ENCODE peak calls at places on chromosomes 16 and 17, in eight cellular contexts. One of them, this sample, is unnamed.

GRCh38 chr16:30524575-30525571 is 1.5 kb downstream of the ZNF768 start:
- DNase-seq in AG09309: no peak
- DNase-seq in colonic mucosa: no peak
- DNase-seq in CD8-positive, alpha-beta T cell: no peak
- DNase-seq in BE2C: no peak
- DNase-seq in heart left ventricle: no peak
- DNase-seq in type B pancreatic cell: no peak
- DNase-seq in GM13977: no peak
- DNase-seq in this sample: no peak

GRCh38 chr17:77011173-77012011 is 129.4 kb upstream of the SEC14L1 start:
- DNase-seq in AG09309: no peak
- DNase-seq in colonic mucosa: peak
- DNase-seq in CD8-positive, alpha-beta T cell: peak
- DNase-seq in BE2C: peak
- DNase-seq in heart left ventricle: no peak
- DNase-seq in type B pancreatic cell: no peak
- DNase-seq in GM13977: no peak
- DNase-seq in this sample: no peak

GRCh38 chr16:70691223-70692129 is 5.6 kb upstream of the MTSS2 start:
- DNase-seq in AG09309: peak
- DNase-seq in colonic mucosa: peak
- DNase-seq in CD8-positive, alpha-beta T cell: no peak
- DNase-seq in BE2C: no peak
- DNase-seq in heart left ventricle: peak
- DNase-seq in type B pancreatic cell: no peak
- DNase-seq in GM13977: no peak
- DNase-seq in this sample: peak

GRCh38 chr16:3138823-3139426 is 4.1 kb downstream of the ZNF213 start:
- DNase-seq in AG09309: no peak
- DNase-seq in colonic mucosa: no peak
- DNase-seq in CD8-positive, alpha-beta T cell: no peak
- DNase-seq in BE2C: no peak
- DNase-seq in heart left ventricle: no peak
- DNase-seq in type B pancreatic cell: no peak
- DNase-seq in GM13977: no peak
- DNase-seq in this sample: no peak

GRCh38 chr16:88804173-88804551 is 573 bp downstream of the CDT1 start:
- DNase-seq in AG09309: no peak
- DNase-seq in colonic mucosa: no peak
- DNase-seq in CD8-positive, alpha-beta T cell: no peak
- DNase-seq in BE2C: no peak
- DNase-seq in heart left ventricle: peak
- DNase-seq in type B pancreatic cell: no peak
- DNase-seq in GM13977: no peak
- DNase-seq in this sample: no peak

GRCh38 chr17:7745748-7746470 is 28.4 kb downstream of the DNAH2 start:
- DNase-seq in AG09309: peak
- DNase-seq in colonic mucosa: no peak
- DNase-seq in CD8-positive, alpha-beta T cell: no peak
- DNase-seq in BE2C: no peak
- DNase-seq in heart left ventricle: no peak
- DNase-seq in type B pancreatic cell: no peak
- DNase-seq in GM13977: no peak
- DNase-seq in this sample: peak

GRCh38 chr17:41553176-41553575 is 18.7 kb downstream of the KRT9 start:
- DNase-seq in AG09309: no peak
- DNase-seq in colonic mucosa: no peak
- DNase-seq in CD8-positive, alpha-beta T cell: no peak
- DNase-seq in BE2C: no peak
- DNase-seq in heart left ventricle: no peak
- DNase-seq in type B pancreatic cell: no peak
- DNase-seq in GM13977: no peak
- DNase-seq in this sample: no peak

GRCh38 chr17:65163990-65164495 is 26.9 kb downstream of the RGS9 start:
- DNase-seq in AG09309: no peak
- DNase-seq in colonic mucosa: no peak
- DNase-seq in CD8-positive, alpha-beta T cell: peak
- DNase-seq in BE2C: peak
- DNase-seq in heart left ventricle: no peak
- DNase-seq in type B pancreatic cell: no peak
- DNase-seq in GM13977: peak
- DNase-seq in this sample: no peak

GRCh38 chr17:1005361-1005946 is 8.5 kb downstream of the TIMM22 start:
- DNase-seq in AG09309: no peak
- DNase-seq in colonic mucosa: peak
- DNase-seq in CD8-positive, alpha-beta T cell: no peak
- DNase-seq in BE2C: peak
- DNase-seq in heart left ventricle: peak
- DNase-seq in type B pancreatic cell: no peak
- DNase-seq in GM13977: no peak
- DNase-seq in this sample: no peak

GRCh38 chr16:72921620-72922019 is 126.3 kb downstream of the ZFHX3 start:
- DNase-seq in AG09309: no peak
- DNase-seq in colonic mucosa: no peak
- DNase-seq in CD8-positive, alpha-beta T cell: no peak
- DNase-seq in BE2C: peak
- DNase-seq in heart left ventricle: peak
- DNase-seq in type B pancreatic cell: no peak
- DNase-seq in GM13977: no peak
- DNase-seq in this sample: no peak

GRCh38 chr17:29003289-29003688 is 2.5 kb downstream of the SEZ6 start:
- DNase-seq in AG09309: no peak
- DNase-seq in colonic mucosa: no peak
- DNase-seq in CD8-positive, alpha-beta T cell: no peak
- DNase-seq in BE2C: no peak
- DNase-seq in heart left ventricle: no peak
- DNase-seq in type B pancreatic cell: no peak
- DNase-seq in GM13977: no peak
- DNase-seq in this sample: no peak
- TF ChIP-seq CTCF in AG09309: no peak
- TF ChIP-seq CTCF in colonic mucosa: no peak
- TF ChIP-seq CTCF in CD8-positive, alpha-beta T cell: no peak
- TF ChIP-seq CTCF in BE2C: no peak
- TF ChIP-seq CTCF in heart left ventricle: no peak
- TF ChIP-seq CTCF in type B pancreatic cell: no peak
- TF ChIP-seq CTCF in GM13977: no peak
- TF ChIP-seq CTCF in this sample: no peak

GRCh38 chr17:37844977-37845293 is 79.3 kb upstream of the TBC1D3K start:
- DNase-seq in AG09309: no peak
- DNase-seq in colonic mucosa: no peak
- DNase-seq in CD8-positive, alpha-beta T cell: no peak
- DNase-seq in BE2C: no peak
- DNase-seq in heart left ventricle: no peak
- DNase-seq in type B pancreatic cell: no peak
- DNase-seq in GM13977: no peak
- DNase-seq in this sample: no peak
- TF ChIP-seq CTCF in AG09309: no peak
- TF ChIP-seq CTCF in colonic mucosa: peak
- TF ChIP-seq CTCF in CD8-positive, alpha-beta T cell: peak
- TF ChIP-seq CTCF in BE2C: no peak
- TF ChIP-seq CTCF in heart left ventricle: no peak
- TF ChIP-seq CTCF in type B pancreatic cell: peak
- TF ChIP-seq CTCF in GM13977: no peak
- TF ChIP-seq CTCF in this sample: no peak

GRCh38 chr17:28974451-28974850 is 23.1 kb upstream of the PHF12 start:
- DNase-seq in AG09309: no peak
- DNase-seq in colonic mucosa: no peak
- DNase-seq in CD8-positive, alpha-beta T cell: no peak
- DNase-seq in BE2C: no peak
- DNase-seq in heart left ventricle: peak
- DNase-seq in type B pancreatic cell: no peak
- DNase-seq in GM13977: no peak
- DNase-seq in this sample: no peak

GRCh38 chr17:28972437-28972836 is 21.1 kb upstream of the PHF12 start:
- DNase-seq in AG09309: no peak
- DNase-seq in colonic mucosa: no peak
- DNase-seq in CD8-positive, alpha-beta T cell: no peak
- DNase-seq in BE2C: no peak
- DNase-seq in heart left ventricle: no peak
- DNase-seq in type B pancreatic cell: no peak
- DNase-seq in GM13977: no peak
- DNase-seq in this sample: peak

GRCh38 chr17:28975634-28976033 is 24.3 kb upstream of the PHF12 start:
- DNase-seq in AG09309: no peak
- DNase-seq in colonic mucosa: no peak
- DNase-seq in CD8-positive, alpha-beta T cell: no peak
- DNase-seq in BE2C: no peak
- DNase-seq in heart left ventricle: peak
- DNase-seq in type B pancreatic cell: no peak
- DNase-seq in GM13977: no peak
- DNase-seq in this sample: no peak

GRCh38 chr17:28975031-28975430 is 23.7 kb upstream of the PHF12 start:
- DNase-seq in AG09309: no peak
- DNase-seq in colonic mucosa: no peak
- DNase-seq in CD8-positive, alpha-beta T cell: no peak
- DNase-seq in BE2C: no peak
- DNase-seq in heart left ventricle: no peak
- DNase-seq in type B pancreatic cell: no peak
- DNase-seq in GM13977: no peak
- DNase-seq in this sample: no peak

GRCh38 chr17:28973414-28973813 is 22.1 kb upstream of the PHF12 start:
- DNase-seq in AG09309: no peak
- DNase-seq in colonic mucosa: no peak
- DNase-seq in CD8-positive, alpha-beta T cell: no peak
- DNase-seq in BE2C: peak
- DNase-seq in heart left ventricle: peak
- DNase-seq in type B pancreatic cell: no peak
- DNase-seq in GM13977: no peak
- DNase-seq in this sample: no peak
- TF ChIP-seq CTCF in AG09309: peak
- TF ChIP-seq CTCF in colonic mucosa: no peak
- TF ChIP-seq CTCF in CD8-positive, alpha-beta T cell: no peak
- TF ChIP-seq CTCF in BE2C: peak
- TF ChIP-seq CTCF in heart left ventricle: peak
- TF ChIP-seq CTCF in type B pancreatic cell: no peak
- TF ChIP-seq CTCF in GM13977: no peak
- TF ChIP-seq CTCF in this sample: peak

DNA sequence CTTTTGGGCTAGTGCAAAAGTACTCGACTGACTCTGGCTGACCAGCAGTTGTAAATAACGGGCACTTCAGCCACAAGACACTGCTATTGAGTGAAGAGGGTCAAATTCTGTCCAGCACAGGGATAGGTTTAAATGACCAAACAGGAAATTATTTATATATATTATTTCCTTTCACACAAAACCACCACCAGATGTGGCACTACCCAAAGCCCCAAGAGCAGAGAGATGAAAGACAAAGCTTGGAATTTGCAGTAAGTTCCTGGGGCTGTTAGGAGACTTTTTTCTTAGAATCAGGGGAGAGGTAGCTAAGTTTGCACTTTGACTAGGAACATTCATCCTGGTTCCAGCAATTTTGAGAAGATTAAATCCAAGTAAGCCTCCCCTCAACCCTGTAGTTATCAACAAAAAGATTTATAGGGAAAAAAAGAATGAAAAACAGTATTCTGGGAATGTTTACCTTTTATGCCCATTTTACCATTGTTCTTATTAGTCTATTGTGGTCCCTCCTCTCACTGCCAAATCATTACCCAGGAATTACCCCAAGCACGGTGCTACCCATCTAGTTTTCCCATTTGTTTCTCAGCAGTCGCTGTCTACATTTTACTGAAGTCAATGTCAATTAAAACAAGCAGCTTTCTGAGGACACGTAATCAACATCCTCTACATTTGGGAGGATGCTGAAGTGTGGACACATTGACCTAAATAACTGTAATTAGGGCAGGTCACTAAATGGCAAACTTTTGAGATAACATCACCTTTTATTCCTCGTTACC is 43.5 kb downstream of the GRB7 start:
- DNase-seq in AG09309: no peak
- DNase-seq in colonic mucosa: no peak
- DNase-seq in CD8-positive, alpha-beta T cell: no peak
- DNase-seq in BE2C: no peak
- DNase-seq in heart left ventricle: no peak
- DNase-seq in type B pancreatic cell: no peak
- DNase-seq in GM13977: no peak
- DNase-seq in this sample: no peak
- TF ChIP-seq CTCF in AG09309: no peak
- TF ChIP-seq CTCF in colonic mucosa: no peak
- TF ChIP-seq CTCF in CD8-positive, alpha-beta T cell: no peak
- TF ChIP-seq CTCF in BE2C: no peak
- TF ChIP-seq CTCF in heart left ventricle: no peak
- TF ChIP-seq CTCF in type B pancreatic cell: no peak
- TF ChIP-seq CTCF in GM13977: no peak
- TF ChIP-seq CTCF in this sample: no peak

DNA sequence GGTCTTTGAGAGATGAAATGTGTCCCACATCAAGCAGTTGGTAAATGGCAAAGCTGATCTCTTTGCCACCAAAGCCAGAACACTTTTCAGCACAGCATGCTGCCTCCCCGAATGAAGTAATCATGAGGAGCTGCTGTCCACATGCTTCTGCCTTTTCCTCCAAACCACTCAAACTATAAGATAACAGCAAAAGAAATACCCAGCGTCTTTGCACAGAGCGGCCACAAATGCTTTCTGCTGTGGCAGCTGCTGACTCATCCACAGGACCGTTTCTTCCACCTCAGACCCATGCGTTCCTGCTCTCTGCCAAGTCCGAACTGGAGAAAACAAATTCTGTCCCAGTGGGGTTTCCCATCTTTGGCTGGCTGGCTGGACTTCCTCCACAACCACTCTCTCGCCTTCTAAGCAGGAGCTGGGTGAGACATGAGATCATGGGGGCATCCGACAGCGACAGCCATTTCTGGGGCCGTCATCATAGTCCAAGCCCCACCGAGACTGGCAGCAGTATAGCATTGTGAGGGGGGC is 27.1 kb downstream of the TBC1D3B start:
- DNase-seq in AG09309: peak
- DNase-seq in colonic mucosa: no peak
- DNase-seq in CD8-positive, alpha-beta T cell: no peak
- DNase-seq in BE2C: no peak
- DNase-seq in heart left ventricle: peak
- DNase-seq in type B pancreatic cell: no peak
- DNase-seq in GM13977: no peak
- DNase-seq in this sample: peak
- TF ChIP-seq CTCF in AG09309: no peak
- TF ChIP-seq CTCF in colonic mucosa: no peak
- TF ChIP-seq CTCF in CD8-positive, alpha-beta T cell: peak
- TF ChIP-seq CTCF in BE2C: no peak
- TF ChIP-seq CTCF in heart left ventricle: no peak
- TF ChIP-seq CTCF in type B pancreatic cell: no peak
- TF ChIP-seq CTCF in GM13977: peak
- TF ChIP-seq CTCF in this sample: no peak

DNA sequence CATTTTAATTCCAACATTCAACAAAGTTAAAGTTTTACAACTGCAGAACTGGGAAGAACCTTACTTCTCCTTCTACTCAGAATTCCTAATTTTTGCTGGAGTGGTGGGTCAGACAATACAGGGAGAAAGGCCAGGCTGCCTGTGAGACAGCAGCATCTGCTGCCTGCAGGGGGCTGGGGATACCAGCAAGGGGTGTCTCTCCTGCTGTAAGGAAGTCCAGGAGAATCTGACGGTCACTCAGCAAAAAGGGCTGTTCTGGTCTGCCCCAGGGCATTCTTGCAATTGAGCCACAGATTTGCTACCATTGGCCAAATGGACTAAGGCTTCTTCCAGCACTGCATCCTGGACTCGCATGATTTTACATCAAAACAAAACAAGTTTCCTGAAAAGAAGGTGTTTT is 426.6 kb upstream of the CDH11 start:
- DNase-seq in AG09309: no peak
- DNase-seq in colonic mucosa: no peak
- DNase-seq in CD8-positive, alpha-beta T cell: no peak
- DNase-seq in BE2C: peak
- DNase-seq in heart left ventricle: no peak
- DNase-seq in type B pancreatic cell: no peak
- DNase-seq in GM13977: no peak
- DNase-seq in this sample: no peak
- TF ChIP-seq CTCF in AG09309: peak
- TF ChIP-seq CTCF in colonic mucosa: no peak
- TF ChIP-seq CTCF in CD8-positive, alpha-beta T cell: no peak
- TF ChIP-seq CTCF in BE2C: no peak
- TF ChIP-seq CTCF in heart left ventricle: no peak
- TF ChIP-seq CTCF in type B pancreatic cell: peak
- TF ChIP-seq CTCF in GM13977: no peak
- TF ChIP-seq CTCF in this sample: peak

This sample was measured in AG04449.